ENCODE peak calls at places on chromosomes 7 and 10, in six cellular contexts. One of them, this sample, is unnamed.

GRCh38 chr7:73851410-73852338 is 9.3 kb upstream of the TMEM270 start:
- DNase-seq in GM23338: no peak
- DNase-seq in HepG2: peak
- DNase-seq in GM12878: peak
- DNase-seq in HCT116: peak
- DNase-seq in A549: peak
- DNase-seq in this sample: no peak

GRCh38 chr7:102830206-102830605 is 81.4 kb downstream of the FAM185A start:
- DNase-seq in A549: no peak
- DNase-seq in GM23338: no peak
- DNase-seq in HepG2: no peak
- DNase-seq in GM12878: no peak
- DNase-seq in HCT116: no peak
- DNase-seq in this sample: no peak

GRCh38 chr10:13371879-13372470 is 23.9 kb upstream of the SEPHS1 start:
- DNase-seq in HepG2: peak
- DNase-seq in GM12878: no peak
- DNase-seq in GM23338: peak
- DNase-seq in A549: peak
- DNase-seq in HCT116: peak
- DNase-seq in this sample: peak

GRCh38 chr10:60896033-60896432 is 48.0 kb downstream of the RHOBTB1 start:
- DNase-seq in HCT116: no peak
- DNase-seq in GM12878: no peak
- DNase-seq in HepG2: no peak
- DNase-seq in GM23338: no peak
- DNase-seq in A549: no peak
- DNase-seq in this sample: no peak

GRCh38 chr10:12350167-12350872 is 973 bp downstream of the CAMK1D start:
- DNase-seq in GM12878: no peak
- DNase-seq in A549: peak
- DNase-seq in GM23338: peak
- DNase-seq in HCT116: no peak
- DNase-seq in HepG2: peak
- DNase-seq in this sample: no peak

GRCh38 chr10:123139521-123140163 is 3.9 kb downstream of the HMX3 start:
- DNase-seq in GM12878: no peak
- DNase-seq in A549: peak
- DNase-seq in HepG2: peak
- DNase-seq in HCT116: peak
- DNase-seq in GM23338: peak
- DNase-seq in this sample: no peak

GRCh38 chr10:5611899-5612680 is 54.3 kb downstream of the ASB13 start:
- DNase-seq in GM12878: no peak
- DNase-seq in A549: no peak
- DNase-seq in HepG2: no peak
- DNase-seq in HCT116: no peak
- DNase-seq in GM23338: no peak
- DNase-seq in this sample: no peak

GRCh38 chr10:22427101-22427500 is 81.8 kb downstream of the SPAG6 start:
- DNase-seq in GM12878: no peak
- DNase-seq in HepG2: no peak
- DNase-seq in GM23338: peak
- DNase-seq in A549: peak
- DNase-seq in HCT116: peak
- DNase-seq in this sample: no peak

GRCh38 chr10:30324448-30325110 is 24.5 kb downstream of the MTPAP start:
- DNase-seq in HCT116: no peak
- DNase-seq in GM12878: no peak
- DNase-seq in A549: no peak
- DNase-seq in HepG2: no peak
- DNase-seq in GM23338: no peak
- DNase-seq in this sample: no peak

GRCh38 chr7:74289660-74290589 is 718 bp downstream of the CLIP2 start:
- DNase-seq in GM23338: peak
- DNase-seq in HepG2: no peak
- DNase-seq in GM12878: no peak
- DNase-seq in A549: peak
- DNase-seq in HCT116: no peak
- DNase-seq in this sample: no peak

GRCh38 chr10:44992732-44993225 is 7.9 kb upstream of the ZNF22 start:
- DNase-seq in GM12878: no peak
- DNase-seq in HepG2: no peak
- DNase-seq in A549: no peak
- DNase-seq in GM23338: no peak
- DNase-seq in HCT116: no peak
- DNase-seq in this sample: no peak

GRCh38 chr10:123044391-123044790 is 35.6 kb downstream of the ACADSB start:
- DNase-seq in GM23338: peak
- DNase-seq in GM12878: no peak
- DNase-seq in A549: peak
- DNase-seq in HCT116: peak
- DNase-seq in HepG2: no peak
- DNase-seq in this sample: no peak

GRCh38 chr10:43338117-43338516 is 33.3 kb upstream of the FXYD4 start:
- DNase-seq in HCT116: no peak
- DNase-seq in GM23338: peak
- DNase-seq in A549: no peak
- DNase-seq in HepG2: no peak
- DNase-seq in GM12878: no peak
- DNase-seq in this sample: no peak

GRCh38 chr7:75033064-75033463 is 40.5 kb downstream of the RCC1L start:
- DNase-seq in HCT116: no peak
- DNase-seq in GM23338: peak
- DNase-seq in A549: peak
- DNase-seq in GM12878: no peak
- DNase-seq in HepG2: peak
- DNase-seq in this sample: no peak

GRCh38 chr7:91080351-91080750 is 183.9 kb upstream of the FZD1 start:
- DNase-seq in A549: no peak
- DNase-seq in GM12878: no peak
- DNase-seq in HCT116: no peak
- DNase-seq in HepG2: no peak
- DNase-seq in GM23338: no peak
- DNase-seq in this sample: no peak

GRCh38 chr7:32089678-32090077 is 19.5 kb upstream of the PDE1C start:
- DNase-seq in A549: no peak
- DNase-seq in GM23338: no peak
- DNase-seq in HepG2: no peak
- DNase-seq in HCT116: no peak
- DNase-seq in GM12878: no peak
- DNase-seq in this sample: no peak

GRCh38 chr10:48414778-48415177 is 108.3 kb downstream of the MAPK8 start:
- DNase-seq in GM23338: no peak
- DNase-seq in GM12878: no peak
- DNase-seq in HepG2: no peak
- DNase-seq in A549: no peak
- DNase-seq in HCT116: no peak
- DNase-seq in this sample: no peak

GRCh38 chr7:3234851-3235250 is 66.2 kb upstream of the SDK1 start:
- DNase-seq in GM23338: no peak
- DNase-seq in A549: no peak
- DNase-seq in HepG2: no peak
- DNase-seq in GM12878: no peak
- DNase-seq in HCT116: no peak
- DNase-seq in this sample: no peak

GRCh38 chr10:31961675-31962074 is 33.0 kb upstream of the ARHGAP12 start:
- DNase-seq in HCT116: no peak
- DNase-seq in GM12878: no peak
- DNase-seq in GM23338: no peak
- DNase-seq in A549: peak
- DNase-seq in HepG2: no peak
- DNase-seq in this sample: peak

GRCh38 chr7:139909379-139910050 is 80.5 kb downstream of the TBXAS1 start:
- DNase-seq in A549: no peak
- DNase-seq in HCT116: no peak
- DNase-seq in GM12878: no peak
- DNase-seq in HepG2: no peak
- DNase-seq in GM23338: no peak
- DNase-seq in this sample: no peak

GRCh38 chr7:144001543-144001942 is 1.4 kb downstream of the OR6B1 start:
- DNase-seq in HCT116: no peak
- DNase-seq in HepG2: no peak
- DNase-seq in A549: no peak
- DNase-seq in GM12878: no peak
- DNase-seq in GM23338: no peak
- DNase-seq in this sample: no peak

GRCh38 chr7:158062661-158063060 is 525.0 kb downstream of the PTPRN2 start:
- DNase-seq in A549: no peak
- DNase-seq in HCT116: no peak
- DNase-seq in GM12878: no peak
- DNase-seq in HepG2: no peak
- DNase-seq in GM23338: no peak
- DNase-seq in this sample: no peak

GRCh38 chr10:103168436-103168835 is 24.6 kb downstream of the NT5C2 start:
- DNase-seq in HCT116: no peak
- DNase-seq in A549: peak
- DNase-seq in GM12878: no peak
- DNase-seq in GM23338: no peak
- DNase-seq in HepG2: no peak
- DNase-seq in this sample: no peak

GRCh38 chr10:28983799-28984198 is 305.1 kb upstream of the LYZL1 start:
- DNase-seq in GM12878: no peak
- DNase-seq in A549: no peak
- DNase-seq in HepG2: no peak
- DNase-seq in HCT116: no peak
- DNase-seq in GM23338: no peak
- DNase-seq in this sample: no peak

GRCh38 chr10:109126016-109126415 is 797.3 kb downstream of the XPNPEP1 start:
- DNase-seq in HepG2: no peak
- DNase-seq in HCT116: no peak
- DNase-seq in GM12878: no peak
- DNase-seq in A549: no peak
- DNase-seq in GM23338: peak
- DNase-seq in this sample: no peak

GRCh38 chr10:112203328-112204076 is 19.9 kb upstream of the GPAM start:
- DNase-seq in HCT116: no peak
- DNase-seq in GM23338: no peak
- DNase-seq in A549: no peak
- DNase-seq in HepG2: no peak
- DNase-seq in GM12878: peak
- DNase-seq in this sample: no peak

GRCh38 chr10:90857635-90858488 is at the start of gene HTR7:
- DNase-seq in A549: peak
- DNase-seq in HCT116: no peak
- DNase-seq in GM23338: peak
- DNase-seq in HepG2: peak
- DNase-seq in GM12878: no peak
- DNase-seq in this sample: no peak

GRCh38 chr10:129765664-129766550 is 198.2 kb downstream of the EBF3 start:
- DNase-seq in A549: no peak
- DNase-seq in HepG2: no peak
- DNase-seq in GM23338: no peak
- DNase-seq in GM12878: no peak
- DNase-seq in HCT116: no peak
- DNase-seq in this sample: no peak

GRCh38 chr10:114305521-114305925 is 66.5 kb downstream of the VWA2 start:
- DNase-seq in HepG2: no peak
- DNase-seq in HCT116: no peak
- DNase-seq in A549: no peak
- DNase-seq in GM23338: no peak
- DNase-seq in GM12878: no peak
- DNase-seq in this sample: no peak

DNA sequence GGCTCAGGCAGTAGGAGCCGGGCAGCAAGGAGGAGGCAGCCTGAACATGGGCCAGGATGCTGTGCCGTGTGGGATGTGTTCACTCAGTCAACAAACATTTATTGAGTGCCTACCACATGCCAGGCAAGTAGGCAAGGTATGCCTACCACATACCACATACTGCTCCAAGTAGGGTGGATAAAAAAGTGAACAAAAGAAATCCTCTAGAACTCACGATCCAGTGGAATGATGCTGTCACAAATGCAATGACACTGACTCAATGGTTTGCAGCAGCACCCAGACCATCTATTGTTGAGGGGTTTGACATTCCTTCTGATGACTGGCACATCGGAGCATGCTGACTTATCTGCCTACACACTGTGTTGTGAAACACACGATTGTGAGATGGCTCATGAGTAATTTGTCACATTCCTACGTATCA is 413.5 kb downstream of the NRG3 start:
- DNase-seq in GM12878: no peak
- DNase-seq in GM23338: no peak
- DNase-seq in HCT116: no peak
- DNase-seq in HepG2: no peak
- DNase-seq in A549: peak
- DNase-seq in this sample: no peak
- TF ChIP-seq REST in GM12878: no peak
- TF ChIP-seq REST in GM23338: no peak
- TF ChIP-seq REST in HCT116: no peak
- TF ChIP-seq REST in HepG2: no peak
- TF ChIP-seq REST in A549: no peak
- TF ChIP-seq REST in this sample: no peak

DNA sequence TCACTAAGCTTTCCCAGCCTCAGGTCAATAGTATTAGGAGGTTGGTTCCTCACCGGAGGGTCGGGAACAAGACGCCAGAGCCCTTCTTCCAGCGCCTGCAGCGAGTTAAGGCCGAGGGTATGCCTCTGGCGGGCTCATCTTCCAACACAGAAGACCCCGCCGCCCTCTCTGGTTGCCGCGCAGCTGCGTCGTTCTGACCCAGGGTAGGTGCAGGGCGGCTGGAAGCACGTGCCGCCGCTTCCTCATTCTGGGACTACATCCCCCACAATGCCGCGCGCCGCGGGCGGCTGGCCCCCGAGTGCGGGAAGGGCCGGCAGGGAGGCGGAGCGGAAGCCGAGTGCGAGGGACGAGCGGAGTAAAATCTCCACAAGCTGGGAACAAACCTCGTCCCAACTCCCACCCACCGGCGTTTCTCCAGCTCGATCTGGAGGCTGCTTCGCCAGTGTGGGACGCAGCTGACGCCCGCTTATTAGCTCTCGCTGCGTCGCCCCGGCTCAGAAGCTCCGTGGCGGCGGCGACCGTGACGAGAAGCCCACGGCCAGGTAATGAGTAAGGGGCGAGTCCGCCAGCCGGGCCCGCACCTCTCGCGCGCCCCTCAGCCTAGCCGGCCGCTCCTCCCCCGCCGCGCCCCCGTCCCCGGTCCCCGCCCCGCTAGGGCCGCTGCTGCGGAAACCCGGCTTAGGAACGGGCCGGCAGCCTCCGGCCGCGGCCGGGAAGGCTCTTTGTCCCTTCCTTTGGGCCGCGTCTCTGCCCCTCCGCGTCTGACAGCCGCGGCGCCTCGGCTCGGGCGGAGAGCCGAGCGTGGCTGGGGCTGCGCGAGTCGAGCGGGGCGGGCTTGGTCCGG is at the start of gene CCDC126:
- DNase-seq in A549: peak
- DNase-seq in GM23338: peak
- DNase-seq in HCT116: peak
- DNase-seq in HepG2: peak
- DNase-seq in GM12878: peak
- DNase-seq in this sample: peak
- TF ChIP-seq REST in A549: no peak
- TF ChIP-seq REST in GM23338: no peak
- TF ChIP-seq REST in HCT116: no peak
- TF ChIP-seq REST in HepG2: no peak
- TF ChIP-seq REST in GM12878: no peak
- TF ChIP-seq REST in this sample: no peak

GRCh38 chr10:79192677-79193003 is 123.9 kb downstream of the ZMIZ1 start:
- DNase-seq in GM12878: no peak
- DNase-seq in GM23338: no peak
- DNase-seq in A549: no peak
- DNase-seq in HCT116: no peak
- DNase-seq in HepG2: no peak
- DNase-seq in this sample: no peak
- TF ChIP-seq REST in GM12878: no peak
- TF ChIP-seq REST in GM23338: no peak
- TF ChIP-seq REST in A549: no peak
- TF ChIP-seq REST in HCT116: no peak
- TF ChIP-seq REST in HepG2: no peak
- TF ChIP-seq REST in this sample: no peak

GRCh38 chr7:142375710-142376313 is 118.0 kb upstream of the PRSS58 start:
- DNase-seq in GM12878: no peak
- DNase-seq in A549: no peak
- DNase-seq in HCT116: peak
- DNase-seq in GM23338: peak
- DNase-seq in HepG2: no peak
- DNase-seq in this sample: peak
- TF ChIP-seq REST in GM12878: no peak
- TF ChIP-seq REST in A549: no peak
- TF ChIP-seq REST in HCT116: no peak
- TF ChIP-seq REST in GM23338: no peak
- TF ChIP-seq REST in HepG2: no peak
- TF ChIP-seq REST in this sample: no peak

This sample was measured in HL-60.